ENCODE peak calls at places on chromosomes 2 and 18, in nine cellular contexts. One of them, this sample, is unnamed.

GRCh38 chr2:43522177-43522576 is 73.7 kb downstream of the THADA start:
- DNase-seq in tibial nerve: no peak
- DNase-seq in CD8-positive, alpha-beta T cell: no peak
- DNase-seq in thoracic aorta: no peak
- DNase-seq in HFF-Myc: no peak
- DNase-seq in Peyer's patch: no peak
- DNase-seq in PC-3: no peak
- DNase-seq in fibroblast of mammary gland: no peak
- DNase-seq in CD4-positive, CD25-positive, alpha-beta regulatory T cell: no peak
- DNase-seq in this sample: no peak

GRCh38 chr2:98469862-98470544 is 25.3 kb downstream of the INPP4A start:
- DNase-seq in PC-3: no peak
- DNase-seq in fibroblast of mammary gland: peak; percentile 59
- DNase-seq in CD8-positive, alpha-beta T cell: no peak
- DNase-seq in Peyer's patch: no peak
- DNase-seq in tibial nerve: no peak
- DNase-seq in thoracic aorta: no peak
- DNase-seq in HFF-Myc: no peak
- DNase-seq in CD4-positive, CD25-positive, alpha-beta regulatory T cell: no peak
- DNase-seq in this sample: no peak

GRCh38 chr2:235049719-235050118 is 97.9 kb downstream of the SH3BP4 start:
- DNase-seq in fibroblast of mammary gland: no peak
- DNase-seq in PC-3: no peak
- DNase-seq in tibial nerve: no peak
- DNase-seq in CD4-positive, CD25-positive, alpha-beta regulatory T cell: no peak
- DNase-seq in CD8-positive, alpha-beta T cell: no peak
- DNase-seq in thoracic aorta: no peak
- DNase-seq in Peyer's patch: no peak
- DNase-seq in HFF-Myc: no peak
- DNase-seq in this sample: no peak

GRCh38 chr2:128304715-128305554 is 13.7 kb downstream of the HS6ST1 start:
- DNase-seq in HFF-Myc: peak; percentile 88
- DNase-seq in CD8-positive, alpha-beta T cell: no peak
- DNase-seq in Peyer's patch: peak; percentile 50
- DNase-seq in thoracic aorta: no peak
- DNase-seq in tibial nerve: peak; percentile 70
- DNase-seq in CD4-positive, CD25-positive, alpha-beta regulatory T cell: no peak
- DNase-seq in PC-3: peak; percentile 93
- DNase-seq in fibroblast of mammary gland: peak; percentile 99
- DNase-seq in this sample: peak; percentile 94

GRCh38 chr2:105683145-105683544 is 61.6 kb upstream of the NCK2 start:
- DNase-seq in PC-3: no peak
- DNase-seq in thoracic aorta: no peak
- DNase-seq in Peyer's patch: no peak
- DNase-seq in CD4-positive, CD25-positive, alpha-beta regulatory T cell: no peak
- DNase-seq in CD8-positive, alpha-beta T cell: no peak
- DNase-seq in HFF-Myc: no peak
- DNase-seq in tibial nerve: no peak
- DNase-seq in fibroblast of mammary gland: no peak
- DNase-seq in this sample: no peak

GRCh38 chr2:100945433-100945740 is 56.7 kb upstream of the RPL31 start:
- DNase-seq in PC-3: no peak
- DNase-seq in fibroblast of mammary gland: no peak
- DNase-seq in CD8-positive, alpha-beta T cell: no peak
- DNase-seq in CD4-positive, CD25-positive, alpha-beta regulatory T cell: no peak
- DNase-seq in Peyer's patch: no peak
- DNase-seq in thoracic aorta: no peak
- DNase-seq in tibial nerve: no peak
- DNase-seq in HFF-Myc: no peak
- DNase-seq in this sample: peak; percentile 25

GRCh38 chr2:8488001-8488738 is 193.7 kb upstream of the ID2 start:
- DNase-seq in PC-3: no peak
- DNase-seq in HFF-Myc: no peak
- DNase-seq in CD4-positive, CD25-positive, alpha-beta regulatory T cell: peak; percentile 59
- DNase-seq in tibial nerve: no peak
- DNase-seq in fibroblast of mammary gland: no peak
- DNase-seq in Peyer's patch: no peak
- DNase-seq in thoracic aorta: no peak
- DNase-seq in CD8-positive, alpha-beta T cell: peak; percentile 67
- DNase-seq in this sample: no peak

GRCh38 chr2:210195066-210195852 is 24.1 kb upstream of the KANSL1L start:
- DNase-seq in HFF-Myc: peak; percentile 22
- DNase-seq in Peyer's patch: no peak
- DNase-seq in PC-3: peak; percentile 60
- DNase-seq in thoracic aorta: no peak
- DNase-seq in fibroblast of mammary gland: peak; percentile 67
- DNase-seq in tibial nerve: no peak
- DNase-seq in CD4-positive, CD25-positive, alpha-beta regulatory T cell: no peak
- DNase-seq in CD8-positive, alpha-beta T cell: no peak
- DNase-seq in this sample: no peak

GRCh38 chr18:39909706-39910105 is 2045.3 kb upstream of the PIK3C3 start:
- DNase-seq in thoracic aorta: no peak
- DNase-seq in CD8-positive, alpha-beta T cell: no peak
- DNase-seq in fibroblast of mammary gland: peak; percentile 16
- DNase-seq in CD4-positive, CD25-positive, alpha-beta regulatory T cell: no peak
- DNase-seq in PC-3: no peak
- DNase-seq in HFF-Myc: no peak
- DNase-seq in Peyer's patch: no peak
- DNase-seq in tibial nerve: no peak
- DNase-seq in this sample: no peak

GRCh38 chr2:110885256-110885655 is 152.9 kb downstream of the ACOXL start:
- DNase-seq in CD8-positive, alpha-beta T cell: no peak
- DNase-seq in CD4-positive, CD25-positive, alpha-beta regulatory T cell: no peak
- DNase-seq in Peyer's patch: no peak
- DNase-seq in PC-3: no peak
- DNase-seq in thoracic aorta: no peak
- DNase-seq in tibial nerve: no peak
- DNase-seq in fibroblast of mammary gland: no peak
- DNase-seq in HFF-Myc: no peak
- DNase-seq in this sample: no peak
- H3K4me3 ChIP-seq in CD8-positive, alpha-beta T cell: no peak overlapping the region
- H3K4me3 ChIP-seq in CD4-positive, CD25-positive, alpha-beta regulatory T cell: no peak overlapping the region
- H3K4me3 ChIP-seq in Peyer's patch: no peak overlapping the region
- H3K4me3 ChIP-seq in PC-3: no peak overlapping the region
- H3K4me3 ChIP-seq in thoracic aorta: no peak overlapping the region
- H3K4me3 ChIP-seq in tibial nerve: no peak overlapping the region
- H3K4me3 ChIP-seq in fibroblast of mammary gland: no peak overlapping the region
- H3K4me3 ChIP-seq in HFF-Myc: no peak overlapping the region
- H3K4me3 ChIP-seq in this sample: no peak overlapping the region

DNA sequence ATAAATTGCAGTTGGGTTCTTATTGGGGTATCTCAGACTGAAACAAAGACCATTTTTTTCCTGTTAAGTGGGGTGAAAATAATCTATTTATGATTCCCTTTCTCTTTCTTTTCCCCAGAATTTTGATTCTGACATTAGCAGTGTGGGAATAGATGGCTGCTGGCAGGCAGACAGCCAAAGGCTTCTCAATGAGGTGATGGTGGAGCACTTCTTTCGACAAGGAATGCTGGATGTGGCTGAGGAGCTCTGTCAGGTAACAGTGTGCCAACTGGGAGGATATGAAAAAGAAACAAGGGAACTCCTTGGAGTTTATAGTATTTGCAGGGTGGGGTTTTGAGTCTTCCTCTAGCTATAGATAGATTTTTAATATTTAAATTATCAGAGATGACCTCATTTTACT is 31.7 kb downstream of the RMND5A start:
- DNase-seq in fibroblast of mammary gland: no peak
- DNase-seq in Peyer's patch: no peak
- DNase-seq in thoracic aorta: no peak
- DNase-seq in PC-3: no peak
- DNase-seq in tibial nerve: no peak
- DNase-seq in HFF-Myc: no peak
- DNase-seq in CD4-positive, CD25-positive, alpha-beta regulatory T cell: no peak
- DNase-seq in CD8-positive, alpha-beta T cell: no peak
- DNase-seq in this sample: no peak
- H3K4me3 ChIP-seq in fibroblast of mammary gland: no peak overlapping the region
- H3K4me3 ChIP-seq in Peyer's patch: no peak overlapping the region
- H3K4me3 ChIP-seq in thoracic aorta: no peak overlapping the region
- H3K4me3 ChIP-seq in PC-3: no peak overlapping the region
- H3K4me3 ChIP-seq in tibial nerve: no peak overlapping the region
- H3K4me3 ChIP-seq in HFF-Myc: no peak overlapping the region
- H3K4me3 ChIP-seq in CD4-positive, CD25-positive, alpha-beta regulatory T cell: no peak overlapping the region
- H3K4me3 ChIP-seq in CD8-positive, alpha-beta T cell: no peak overlapping the region
- H3K4me3 ChIP-seq in this sample: no peak overlapping the region

DNA sequence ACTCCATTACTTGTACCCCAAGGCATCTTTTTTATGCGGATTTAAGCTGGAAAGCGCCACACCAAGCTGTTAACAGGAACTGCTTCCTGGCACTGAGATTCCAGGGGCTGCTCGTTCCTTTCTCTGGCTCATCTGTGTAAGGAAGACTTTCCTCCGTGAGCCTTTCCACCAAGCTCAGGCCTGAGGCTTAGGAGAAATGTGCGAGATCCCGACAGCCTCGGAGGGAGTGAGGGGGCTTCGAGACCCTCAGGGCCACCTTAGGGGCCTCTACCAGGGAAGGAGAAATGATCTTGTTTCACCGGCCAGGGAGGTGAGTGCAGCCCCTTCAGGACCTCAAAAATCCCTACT is 17.1 kb downstream of the B3GNT7 start:
- DNase-seq in HFF-Myc: no peak
- DNase-seq in Peyer's patch: no peak
- DNase-seq in fibroblast of mammary gland: no peak
- DNase-seq in tibial nerve: no peak
- DNase-seq in CD8-positive, alpha-beta T cell: no peak
- DNase-seq in CD4-positive, CD25-positive, alpha-beta regulatory T cell: no peak
- DNase-seq in thoracic aorta: no peak
- DNase-seq in PC-3: no peak
- DNase-seq in this sample: no peak
- H3K4me3 ChIP-seq in HFF-Myc: peak overlapping the region; percentile 58
- H3K4me3 ChIP-seq in Peyer's patch: peak overlapping the region; percentile 50
- H3K4me3 ChIP-seq in fibroblast of mammary gland: peak overlapping the region; percentile 18
- H3K4me3 ChIP-seq in tibial nerve: peak overlapping the region; percentile 74
- H3K4me3 ChIP-seq in CD8-positive, alpha-beta T cell: no peak overlapping the region
- H3K4me3 ChIP-seq in CD4-positive, CD25-positive, alpha-beta regulatory T cell: no peak overlapping the region
- H3K4me3 ChIP-seq in thoracic aorta: peak overlapping the region; percentile 89
- H3K4me3 ChIP-seq in PC-3: peak overlapping the region; percentile 85
- H3K4me3 ChIP-seq in this sample: no peak overlapping the region

GRCh38 chr2:205754285-205754923 is 72.1 kb downstream of the NRP2 start:
- DNase-seq in fibroblast of mammary gland: no peak
- DNase-seq in CD4-positive, CD25-positive, alpha-beta regulatory T cell: no peak
- DNase-seq in CD8-positive, alpha-beta T cell: no peak
- DNase-seq in Peyer's patch: no peak
- DNase-seq in thoracic aorta: no peak
- DNase-seq in PC-3: peak; percentile 26
- DNase-seq in HFF-Myc: no peak
- DNase-seq in tibial nerve: no peak
- DNase-seq in this sample: no peak
- H3K4me3 ChIP-seq in fibroblast of mammary gland: no peak overlapping the region
- H3K4me3 ChIP-seq in CD4-positive, CD25-positive, alpha-beta regulatory T cell: no peak overlapping the region
- H3K4me3 ChIP-seq in CD8-positive, alpha-beta T cell: no peak overlapping the region
- H3K4me3 ChIP-seq in Peyer's patch: no peak overlapping the region
- H3K4me3 ChIP-seq in thoracic aorta: no peak overlapping the region
- H3K4me3 ChIP-seq in PC-3: peak overlapping the region; percentile 31
- H3K4me3 ChIP-seq in HFF-Myc: no peak overlapping the region
- H3K4me3 ChIP-seq in tibial nerve: no peak overlapping the region
- H3K4me3 ChIP-seq in this sample: no peak overlapping the region

GRCh38 chr2:53568463-53568862 is 199.1 kb upstream of the CHAC2 start:
- DNase-seq in Peyer's patch: no peak
- DNase-seq in fibroblast of mammary gland: peak; percentile 10
- DNase-seq in tibial nerve: no peak
- DNase-seq in PC-3: peak; percentile 10
- DNase-seq in HFF-Myc: no peak
- DNase-seq in CD4-positive, CD25-positive, alpha-beta regulatory T cell: no peak
- DNase-seq in CD8-positive, alpha-beta T cell: no peak
- DNase-seq in thoracic aorta: no peak
- DNase-seq in this sample: no peak
- H3K4me3 ChIP-seq in Peyer's patch: no peak overlapping the region
- H3K4me3 ChIP-seq in fibroblast of mammary gland: no peak overlapping the region
- H3K4me3 ChIP-seq in tibial nerve: peak overlapping the region; percentile 1
- H3K4me3 ChIP-seq in PC-3: no peak overlapping the region
- H3K4me3 ChIP-seq in HFF-Myc: no peak overlapping the region
- H3K4me3 ChIP-seq in CD4-positive, CD25-positive, alpha-beta regulatory T cell: no peak overlapping the region
- H3K4me3 ChIP-seq in CD8-positive, alpha-beta T cell: no peak overlapping the region
- H3K4me3 ChIP-seq in thoracic aorta: peak overlapping the region; percentile 10
- H3K4me3 ChIP-seq in this sample: no peak overlapping the region

GRCh38 chr2:179538406-179538805 is 273.8 kb upstream of the SESTD1 start:
- DNase-seq in PC-3: peak; percentile 86
- DNase-seq in CD4-positive, CD25-positive, alpha-beta regulatory T cell: no peak
- DNase-seq in Peyer's patch: no peak
- DNase-seq in CD8-positive, alpha-beta T cell: no peak
- DNase-seq in HFF-Myc: no peak
- DNase-seq in thoracic aorta: no peak
- DNase-seq in tibial nerve: no peak
- DNase-seq in fibroblast of mammary gland: peak; percentile 54
- DNase-seq in this sample: no peak

GRCh38 chr2:179533875-179534274 is 269.2 kb upstream of the SESTD1 start:
- DNase-seq in PC-3: no peak
- DNase-seq in thoracic aorta: no peak
- DNase-seq in CD4-positive, CD25-positive, alpha-beta regulatory T cell: no peak
- DNase-seq in fibroblast of mammary gland: no peak
- DNase-seq in tibial nerve: no peak
- DNase-seq in Peyer's patch: no peak
- DNase-seq in CD8-positive, alpha-beta T cell: no peak
- DNase-seq in HFF-Myc: no peak
- DNase-seq in this sample: no peak

GRCh38 chr2:179528576-179529069 is 264.0 kb upstream of the SESTD1 start:
- DNase-seq in CD8-positive, alpha-beta T cell: no peak
- DNase-seq in Peyer's patch: no peak
- DNase-seq in fibroblast of mammary gland: no peak
- DNase-seq in HFF-Myc: no peak
- DNase-seq in thoracic aorta: no peak
- DNase-seq in CD4-positive, CD25-positive, alpha-beta regulatory T cell: no peak
- DNase-seq in PC-3: no peak
- DNase-seq in tibial nerve: no peak
- DNase-seq in this sample: no peak

GRCh38 chr2:179536185-179536584 is 271.6 kb upstream of the SESTD1 start:
- DNase-seq in HFF-Myc: no peak
- DNase-seq in Peyer's patch: no peak
- DNase-seq in tibial nerve: no peak
- DNase-seq in CD8-positive, alpha-beta T cell: no peak
- DNase-seq in PC-3: peak; percentile 52
- DNase-seq in CD4-positive, CD25-positive, alpha-beta regulatory T cell: no peak
- DNase-seq in fibroblast of mammary gland: peak; percentile 38
- DNase-seq in thoracic aorta: no peak
- DNase-seq in this sample: no peak

DNA sequence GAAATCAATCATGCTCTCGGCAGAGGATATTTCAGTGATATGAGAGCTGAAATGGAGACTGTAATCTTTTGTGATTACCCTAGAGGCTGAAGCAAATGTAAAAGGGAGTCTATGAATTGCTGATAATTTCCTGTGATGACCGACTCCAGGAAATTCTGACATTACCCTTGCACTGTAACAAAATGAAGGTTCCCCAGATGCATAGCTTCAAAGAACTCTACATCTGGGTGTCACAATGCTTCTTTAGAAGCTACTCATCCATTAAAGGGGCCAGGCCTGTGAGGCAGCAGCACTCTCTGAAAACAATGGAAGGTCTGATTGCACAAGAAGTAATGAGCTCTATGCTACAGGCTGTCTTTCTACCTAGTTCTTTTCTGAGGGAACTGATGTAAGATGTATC is 268.3 kb upstream of the SESTD1 start:
- DNase-seq in thoracic aorta: no peak
- DNase-seq in HFF-Myc: no peak
- DNase-seq in Peyer's patch: no peak
- DNase-seq in CD4-positive, CD25-positive, alpha-beta regulatory T cell: no peak
- DNase-seq in PC-3: no peak
- DNase-seq in fibroblast of mammary gland: peak; percentile 7
- DNase-seq in tibial nerve: no peak
- DNase-seq in CD8-positive, alpha-beta T cell: no peak
- DNase-seq in this sample: no peak
- H3K4me3 ChIP-seq in thoracic aorta: no peak overlapping the region
- H3K4me3 ChIP-seq in HFF-Myc: no peak overlapping the region
- H3K4me3 ChIP-seq in Peyer's patch: no peak overlapping the region
- H3K4me3 ChIP-seq in CD4-positive, CD25-positive, alpha-beta regulatory T cell: no peak overlapping the region
- H3K4me3 ChIP-seq in PC-3: no peak overlapping the region
- H3K4me3 ChIP-seq in fibroblast of mammary gland: no peak overlapping the region
- H3K4me3 ChIP-seq in tibial nerve: no peak overlapping the region
- H3K4me3 ChIP-seq in CD8-positive, alpha-beta T cell: no peak overlapping the region
- H3K4me3 ChIP-seq in this sample: no peak overlapping the region